ENCODE peak calls at places on chromosome 15, in four cellular contexts. One of them, this sample, is unnamed.
A peak's percentile ranks its signal among the peaks of the same experiment; 100 is the strongest.

GRCh38 chr15:99109555-99110021 is 4.7 kb downstream of the SYNM start:
- DNase-seq in upper lobe of right lung: peak; percentile 48
- DNase-seq in esophagus squamous epithelium: no peak
- DNase-seq in lung: no peak
- DNase-seq in this sample: no peak

GRCh38 chr15:26838742-26839460 is 28.0 kb upstream of the GABRA5 start:
- DNase-seq in lung: no peak
- DNase-seq in upper lobe of right lung: no peak
- DNase-seq in esophagus squamous epithelium: no peak
- DNase-seq in this sample: no peak

GRCh38 chr15:71107501-71107815 is 7.8 kb upstream of the THSD4 start:
- DNase-seq in lung: no peak
- DNase-seq in upper lobe of right lung: no peak
- DNase-seq in esophagus squamous epithelium: no peak
- DNase-seq in this sample: no peak

GRCh38 chr15:45180648-45181436 is 6.9 kb downstream of the SHF start:
- DNase-seq in upper lobe of right lung: no peak
- DNase-seq in esophagus squamous epithelium: no peak
- DNase-seq in lung: no peak
- DNase-seq in this sample: no peak

GRCh38 chr15:87579537-87579936 is 677.0 kb downstream of the NTRK3 start:
- DNase-seq in lung: no peak
- DNase-seq in esophagus squamous epithelium: no peak
- DNase-seq in upper lobe of right lung: no peak
- DNase-seq in this sample: no peak

GRCh38 chr15:77035999-77036471 is 34.9 kb downstream of the TSPAN3 start:
- DNase-seq in esophagus squamous epithelium: no peak
- DNase-seq in lung: no peak
- DNase-seq in upper lobe of right lung: peak; percentile 60
- DNase-seq in this sample: peak; percentile 19

GRCh38 chr15:31147943-31148621 is 46.6 kb upstream of the TRPM1 start:
- DNase-seq in esophagus squamous epithelium: no peak
- DNase-seq in upper lobe of right lung: no peak
- DNase-seq in lung: no peak
- DNase-seq in this sample: no peak

GRCh38 chr15:63933522-63933921 is 99.8 kb upstream of the HERC1 start:
- DNase-seq in upper lobe of right lung: no peak
- DNase-seq in lung: no peak
- DNase-seq in esophagus squamous epithelium: no peak
- DNase-seq in this sample: no peak

GRCh38 chr15:30791239-30791638 is 112.5 kb upstream of the FAN1 start:
- DNase-seq in lung: no peak
- DNase-seq in upper lobe of right lung: no peak
- DNase-seq in esophagus squamous epithelium: no peak
- DNase-seq in this sample: no peak

GRCh38 chr15:92618121-92618520 is 37.5 kb downstream of the FAM174B start:
- DNase-seq in upper lobe of right lung: peak; percentile 6
- DNase-seq in esophagus squamous epithelium: no peak
- DNase-seq in lung: no peak
- DNase-seq in this sample: no peak

GRCh38 chr15:39864116-39864515 is 56.0 kb downstream of the GPR176 start:
- DNase-seq in lung: no peak
- DNase-seq in esophagus squamous epithelium: no peak
- DNase-seq in upper lobe of right lung: no peak
- DNase-seq in this sample: no peak
- TF ChIP-seq CTCF in lung: no peak
- TF ChIP-seq CTCF in esophagus squamous epithelium: no peak
- TF ChIP-seq CTCF in upper lobe of right lung: no peak
- TF ChIP-seq CTCF in this sample: no peak

DNA sequence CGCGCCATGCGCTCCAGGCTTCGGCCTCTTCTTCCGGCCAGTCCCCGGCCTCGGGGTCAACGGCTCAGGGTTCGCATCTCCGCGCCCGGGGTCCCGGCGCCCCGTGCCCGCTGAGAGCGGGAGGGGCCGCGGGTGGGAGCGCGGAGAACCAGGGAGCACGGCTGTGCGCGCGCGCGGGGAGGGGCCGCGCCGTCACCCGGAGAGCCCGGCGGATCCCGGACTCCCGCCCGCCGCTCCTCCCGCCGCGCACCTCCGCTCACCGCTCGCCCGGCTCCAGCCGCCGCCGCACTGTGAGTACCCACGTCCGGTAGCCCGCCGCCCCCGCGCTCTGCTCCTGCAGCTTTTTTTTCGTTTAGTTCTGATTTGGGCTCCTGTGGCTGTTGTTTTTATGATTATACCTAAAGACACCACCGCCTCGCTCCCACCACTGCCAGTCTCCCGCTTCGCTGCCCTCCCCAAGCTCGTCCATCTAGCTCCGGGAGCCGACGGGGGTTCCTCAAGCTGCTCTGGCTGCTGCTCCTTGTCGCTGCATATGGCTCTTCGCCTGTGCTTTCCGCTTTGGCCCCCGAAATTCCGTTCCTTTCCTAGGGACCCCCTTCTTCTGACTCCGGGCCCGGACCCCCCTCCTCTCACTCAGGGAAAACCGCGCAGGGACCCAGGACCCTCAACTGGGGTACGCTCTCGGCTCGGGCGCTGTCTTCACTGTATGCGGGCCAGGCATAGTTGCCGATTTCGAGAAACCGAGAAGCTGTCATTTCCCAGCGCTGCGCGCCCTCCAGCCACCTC is 1.7 kb upstream of the SKOR1 start:
- DNase-seq in lung: no peak
- DNase-seq in upper lobe of right lung: no peak
- DNase-seq in esophagus squamous epithelium: no peak
- DNase-seq in this sample: peak; percentile 60
- TF ChIP-seq CTCF in lung: no peak
- TF ChIP-seq CTCF in upper lobe of right lung: no peak
- TF ChIP-seq CTCF in esophagus squamous epithelium: no peak
- TF ChIP-seq CTCF in this sample: no peak

DNA sequence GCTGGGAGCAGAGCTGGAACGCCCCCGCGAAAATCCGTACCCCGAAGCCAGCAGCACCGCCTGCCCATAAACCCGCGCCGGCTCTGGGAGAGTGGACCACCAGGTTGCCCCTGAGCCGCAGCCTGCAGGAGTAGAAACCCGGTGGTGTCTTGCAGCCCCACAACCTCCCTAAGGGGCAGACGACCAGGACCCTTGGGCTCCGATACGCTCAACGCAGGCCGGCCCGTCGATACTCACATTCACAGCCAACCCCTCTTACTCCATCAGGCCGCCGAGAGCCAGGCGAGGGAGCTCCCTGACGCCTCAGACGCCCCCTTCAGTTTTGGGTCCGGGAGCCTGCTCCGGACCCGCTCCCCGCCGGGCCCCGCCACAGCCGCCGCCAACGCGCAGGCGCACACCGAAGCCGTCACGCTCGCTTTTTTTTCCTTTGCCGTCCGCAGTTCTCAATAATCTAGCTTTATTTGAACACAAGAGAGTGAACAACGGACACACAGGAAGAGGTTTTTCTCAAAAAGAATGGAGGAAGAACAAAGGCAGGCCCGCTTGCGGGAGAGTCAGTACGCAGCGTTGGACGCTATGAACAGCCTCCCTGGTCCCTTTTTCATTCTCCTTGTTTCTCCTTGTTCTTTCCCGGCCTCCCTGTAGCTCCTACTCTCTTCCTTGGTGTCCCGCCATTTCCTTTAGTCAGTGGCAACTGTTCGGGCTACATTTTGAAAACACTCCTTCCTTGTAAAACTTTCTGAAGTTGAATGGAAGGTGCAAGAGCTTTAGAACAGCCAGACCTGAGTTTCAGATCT is at the start of gene ZNF106:
- DNase-seq in esophagus squamous epithelium: peak; percentile 26
- DNase-seq in lung: peak; percentile 88
- DNase-seq in upper lobe of right lung: peak; percentile 92
- DNase-seq in this sample: peak; percentile 92
- TF ChIP-seq CTCF in esophagus squamous epithelium: no peak
- TF ChIP-seq CTCF in lung: no peak
- TF ChIP-seq CTCF in upper lobe of right lung: no peak
- TF ChIP-seq CTCF in this sample: peak; percentile 19

GRCh38 chr15:28873585-28874139 is 12.1 kb upstream of the APBA2 start:
- DNase-seq in upper lobe of right lung: no peak
- DNase-seq in esophagus squamous epithelium: no peak
- DNase-seq in lung: no peak
- DNase-seq in this sample: no peak
- TF ChIP-seq CTCF in upper lobe of right lung: no peak
- TF ChIP-seq CTCF in esophagus squamous epithelium: no peak
- TF ChIP-seq CTCF in lung: no peak
- TF ChIP-seq CTCF in this sample: no peak

DNA sequence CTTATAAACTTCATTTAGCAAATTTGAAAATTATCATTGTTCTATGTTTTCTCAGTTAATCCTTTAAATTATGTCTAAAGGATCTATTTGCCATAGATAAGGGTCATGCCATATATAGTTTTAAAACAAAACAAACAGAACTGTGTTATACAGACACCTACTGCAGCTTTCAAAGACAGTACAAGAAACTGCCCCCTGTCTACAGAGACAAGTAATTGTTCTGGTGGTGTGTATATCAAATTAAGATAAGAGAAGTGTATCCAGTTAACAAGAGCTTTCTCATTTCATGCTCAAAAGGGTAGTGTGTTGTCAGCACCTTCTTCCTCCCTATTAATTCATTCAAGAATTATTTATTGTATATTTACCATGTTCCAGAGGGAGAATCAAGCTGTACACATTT is 201.2 kb downstream of the FMN1 start:
- DNase-seq in lung: no peak
- DNase-seq in esophagus squamous epithelium: no peak
- DNase-seq in upper lobe of right lung: no peak
- DNase-seq in this sample: no peak
- TF ChIP-seq CTCF in lung: no peak
- TF ChIP-seq CTCF in esophagus squamous epithelium: no peak
- TF ChIP-seq CTCF in upper lobe of right lung: no peak
- TF ChIP-seq CTCF in this sample: no peak

GRCh38 chr15:39622660-39623549 is 42.0 kb downstream of the THBS1 start:
- DNase-seq in lung: no peak
- DNase-seq in upper lobe of right lung: no peak
- DNase-seq in esophagus squamous epithelium: no peak
- DNase-seq in this sample: no peak

GRCh38 chr15:39623550-39623931 is 42.7 kb downstream of the THBS1 start:
- DNase-seq in upper lobe of right lung: no peak
- DNase-seq in esophagus squamous epithelium: no peak
- DNase-seq in lung: no peak
- DNase-seq in this sample: peak; percentile 45

GRCh38 chr15:39625856-39626255 is 45.0 kb downstream of the THBS1 start:
- DNase-seq in upper lobe of right lung: no peak
- DNase-seq in esophagus squamous epithelium: no peak
- DNase-seq in lung: no peak
- DNase-seq in this sample: no peak

GRCh38 chr15:39625451-39625850 is 44.6 kb downstream of the THBS1 start:
- DNase-seq in esophagus squamous epithelium: no peak
- DNase-seq in lung: no peak
- DNase-seq in upper lobe of right lung: no peak
- DNase-seq in this sample: no peak

DNA sequence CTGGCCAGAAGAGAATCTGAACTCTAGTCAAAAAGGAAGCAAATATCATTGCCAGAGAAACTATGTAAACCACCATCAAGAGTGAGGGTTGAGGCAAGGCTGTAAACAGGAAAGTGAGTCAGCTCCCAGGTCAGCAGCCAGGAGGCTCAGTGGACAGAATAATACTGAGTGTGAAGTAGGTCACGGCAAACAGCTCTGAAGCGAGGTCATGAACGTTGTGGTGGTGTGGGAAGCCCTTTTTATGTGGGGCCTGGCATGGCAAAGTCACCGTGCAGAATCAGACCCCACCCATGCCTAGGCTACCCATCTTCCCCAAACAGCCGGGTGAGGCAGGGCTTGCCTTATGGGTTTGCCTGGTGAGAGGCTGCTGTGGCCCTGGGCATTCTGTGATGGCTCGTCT is 43.9 kb downstream of the THBS1 start:
- DNase-seq in upper lobe of right lung: no peak
- DNase-seq in lung: no peak
- DNase-seq in esophagus squamous epithelium: no peak
- DNase-seq in this sample: no peak
- TF ChIP-seq CTCF in upper lobe of right lung: no peak
- TF ChIP-seq CTCF in lung: no peak
- TF ChIP-seq CTCF in esophagus squamous epithelium: no peak
- TF ChIP-seq CTCF in this sample: no peak

This sample was measured in GM13977.